ENCODE peak calls at places on chromosomes 6 and 20, in five cellular contexts. P, D, O, F and J are unnamed samples.

GRCh38 chr20:7193681-7194080 is 426.2 kb downstream of the BMP2 start:
- DNase-seq in D (no peak), F (no peak), O (no peak), P (no peak), J (no peak)

GRCh38 chr6:117188627-117189201 is 76.6 kb upstream of the VGLL2 start:
- DNase-seq in D (no peak), P (no peak), O (no peak), F (no peak), J (no peak)

GRCh38 chr6:135464634-135465033 is 32.9 kb downstream of the AHI1 start:
- DNase-seq in F (no peak), O (no peak), D (no peak), P (no peak), J (no peak)

GRCh38 chr6:161727063-161727462 is 453.2 kb upstream of the AGPAT4 start:
- DNase-seq in O (no peak), D (no peak), F (no peak), P (no peak), J (no peak)

GRCh38 chr6:73121421-73121993 is 103.8 kb downstream of the KHDC1L start:
- DNase-seq in F (peak; percentile 35), P (no peak), D (no peak), O (no peak), J (no peak)

GRCh38 chr20:1196634-1197033 is 6.6 kb upstream of the C20orf202 start:
- DNase-seq in F (no peak), O (no peak), D (no peak), P (no peak), J (no peak)

GRCh38 chr20:21796059-21796458 is 90.6 kb downstream of the PAX1 start:
- DNase-seq in D (no peak), F (no peak), O (peak; percentile 14), P (no peak), J (no peak)

GRCh38 chr20:53736757-53737403 is 143.2 kb upstream of the ZNF217 start:
- DNase-seq in D (no peak), P (no peak), O (no peak), F (peak; percentile 24), J (no peak)

GRCh38 chr6:105894556-105894955 is 191.6 kb upstream of the PRDM1 start:
- DNase-seq in F (no peak), D (no peak), O (no peak), P (no peak), J (no peak)

GRCh38 chr6:167495506-167496391 is 170.9 kb downstream of the TTLL2 start:
- DNase-seq in F (no peak), D (no peak), O (no peak), P (no peak), J (no peak)

GRCh38 chr20:57118107-57118769 is 148.2 kb downstream of the BMP7 start:
- DNase-seq in F (no peak), O (no peak), P (no peak), D (no peak), J (no peak)

GRCh38 chr6:137099689-137100398 is 55.1 kb upstream of the IL20RA start:
- DNase-seq in F (no peak), O (no peak), P (no peak), D (no peak), J (no peak)

GRCh38 chr6:40308533-40309306 is 278.4 kb downstream of the LRFN2 start:
- DNase-seq in P (peak; percentile 13), F (peak; percentile 40), D (peak; percentile 73), O (peak; percentile 84), J (no peak)

GRCh38 chr6:170091639-170092579 is 199.0 kb downstream of the DLL1 start:
- DNase-seq in O (no peak), F (no peak), P (no peak), D (no peak), J (no peak)

GRCh38 chr6:113318553-113318952 is 538.6 kb upstream of the MARCKS start:
- DNase-seq in P (no peak), O (peak; percentile 16), D (no peak), F (no peak), J (no peak)

GRCh38 chr6:132192646-132193045 is 208.6 kb downstream of the MOXD1 start:
- DNase-seq in F (no peak), P (no peak), O (no peak), D (no peak), J (no peak)

GRCh38 chr20:62427172-62428007 is at the start of gene RBBP8NL:
- DNase-seq in P (no peak), O (no peak), F (no peak), D (peak; percentile 93), J (no peak)

GRCh38 chr6:121453191-121453590 is 17.7 kb downstream of the GJA1 start:
- DNase-seq in O (no peak), F (no peak), P (no peak), D (no peak), J (no peak)

GRCh38 chr6:65638047-65638831 is 68.8 kb downstream of the EYS start:
- DNase-seq in O (peak; percentile 66), F (no peak), D (no peak), P (no peak), J (no peak)

GRCh38 chr6:45808917-45809316 is 206.7 kb downstream of the CLIC5 start:
- DNase-seq in D (no peak), O (no peak), F (no peak), P (no peak), J (no peak)

GRCh38 chr20:53960586-53961386 is 109.6 kb downstream of the BCAS1 start:
- DNase-seq in D (no peak), O (no peak), F (peak; percentile 36), P (no peak), J (no peak)

GRCh38 chr6:163529605-163530004 is 115.1 kb downstream of the QKI start:
- DNase-seq in O (no peak), D (no peak), P (no peak), F (peak; percentile 83), J (no peak)

GRCh38 chr6:169589699-169590257 is 112.1 kb downstream of the WDR27 start:
- DNase-seq in D (no peak), O (no peak), F (no peak), P (no peak), J (no peak)

GRCh38 chr20:63854069-63854765 is 7.1 kb upstream of the ABHD16B start:
- DNase-seq in P (no peak), D (no peak), F (no peak), O (no peak), J (no peak)

GRCh38 chr6:168093071-168093505 is 14.1 kb upstream of the FRMD1 start:
- DNase-seq in D (no peak), P (no peak), F (no peak), O (no peak), J (no peak)

GRCh38 chr6:39189915-39190544 is 39.2 kb downstream of the KCNK5 start:
- DNase-seq in P (no peak), O (peak; percentile 46), F (peak; percentile 16), D (peak; percentile 70), J (no peak)

GRCh38 chr20:4045082-4045481 is 29.7 kb upstream of the RNF24 start:
- DNase-seq in F (no peak), O (no peak), P (no peak), D (no peak), J (no peak)

GRCh38 chr6:77813090-77813489 is 160.3 kb downstream of the MEI4 start:
- DNase-seq in O (no peak), F (no peak), D (no peak), P (no peak), J (no peak)

DNA sequence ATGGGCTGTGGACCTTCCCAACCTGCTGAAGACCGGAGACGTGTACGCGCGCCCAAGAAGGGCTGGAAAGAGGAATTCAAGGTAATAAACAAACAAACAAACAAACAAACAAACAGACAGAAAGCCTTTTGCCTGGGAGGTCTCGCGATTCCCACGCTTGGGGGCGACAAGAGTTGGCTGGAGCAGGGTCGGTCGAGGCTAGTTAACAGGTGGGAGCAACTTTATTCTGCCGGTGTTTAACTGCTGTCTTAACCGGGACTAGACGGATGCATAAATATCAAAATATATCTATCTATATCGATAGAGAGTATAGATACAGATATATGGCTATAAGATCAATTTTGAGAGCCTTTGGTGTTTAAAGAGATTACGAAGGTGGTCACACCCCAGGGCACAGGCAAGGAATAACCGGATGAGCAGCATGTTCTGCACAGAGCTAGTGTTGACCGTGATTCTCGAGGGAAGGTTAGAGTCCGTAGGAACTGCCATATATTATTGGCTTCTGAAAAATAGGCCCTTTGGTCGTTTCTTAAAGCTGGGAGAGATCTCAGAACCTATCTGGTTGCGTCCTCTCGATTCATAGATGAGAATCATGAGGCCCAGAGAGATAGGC is 514 bp downstream of the STMND1 start:
- DNase-seq in P (no peak), O (no peak), D (no peak), F (no peak), J (no peak)
- H3K4me3 ChIP-seq in P (no peak overlapping the region), O (no peak overlapping the region), D (no peak overlapping the region), F (no peak overlapping the region), J (no peak overlapping the region)

DNA sequence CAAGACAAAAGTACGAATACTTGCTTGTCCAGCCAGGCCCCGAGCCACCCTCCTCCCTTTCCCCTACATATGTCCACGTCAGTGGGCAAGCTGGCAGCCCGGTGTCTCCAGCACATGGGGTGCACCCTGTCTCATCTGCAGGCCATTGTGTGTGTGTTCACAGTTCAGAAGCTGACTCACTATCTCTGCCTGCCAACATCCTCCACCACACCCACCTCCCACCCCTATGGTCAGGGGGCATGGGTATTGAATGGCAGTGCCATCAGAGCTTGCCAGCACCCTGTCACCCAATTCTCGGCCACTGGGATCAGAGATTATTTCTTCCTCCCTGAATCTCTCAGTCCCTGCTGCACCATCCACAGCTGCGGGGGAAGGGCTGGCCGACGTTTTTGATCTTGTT is 195.7 kb downstream of the FARS2 start:
- DNase-seq in D (no peak), P (no peak), F (peak; percentile 23), O (no peak), J (no peak)
- H3K4me3 ChIP-seq in D (no peak overlapping the region), P (no peak overlapping the region), F (no peak overlapping the region), O (no peak overlapping the region), J (no peak overlapping the region)

DNA sequence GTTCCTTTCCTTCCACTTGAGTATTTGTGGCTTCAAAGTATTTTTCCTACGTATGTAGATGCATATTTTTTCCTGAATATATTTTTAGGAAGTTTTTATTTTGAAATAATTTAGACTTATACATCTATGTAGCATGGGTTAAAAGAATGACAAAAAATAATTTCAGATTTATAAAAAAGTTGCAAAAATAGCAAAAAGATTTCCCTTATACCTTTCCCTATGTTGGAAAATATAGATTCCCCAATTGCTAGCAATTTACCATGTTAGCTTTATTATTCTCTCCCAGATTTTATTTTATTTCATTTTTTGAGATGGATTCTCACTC is 69.8 kb downstream of the SCAND1 start:
- DNase-seq in F (no peak), P (no peak), O (no peak), D (no peak), J (no peak)
- H3K4me3 ChIP-seq in F (peak overlapping the region; percentile 47), P (no peak overlapping the region), O (no peak overlapping the region), D (no peak overlapping the region), J (no peak overlapping the region)

GRCh38 chr6:56073315-56073714 is 174.1 kb downstream of the COL21A1 start:
- DNase-seq in O (no peak), D (no peak), F (peak; percentile 81), P (no peak), J (no peak)

GRCh38 chr6:56072856-56073255 is 174.5 kb downstream of the COL21A1 start:
- DNase-seq in D (no peak), P (no peak), F (peak; percentile 90), O (no peak), J (no peak)

GRCh38 chr6:56076033-56076432 is 171.3 kb downstream of the COL21A1 start:
- DNase-seq in P (no peak), D (no peak), O (peak; percentile 6), F (no peak), J (no peak)

DNA sequence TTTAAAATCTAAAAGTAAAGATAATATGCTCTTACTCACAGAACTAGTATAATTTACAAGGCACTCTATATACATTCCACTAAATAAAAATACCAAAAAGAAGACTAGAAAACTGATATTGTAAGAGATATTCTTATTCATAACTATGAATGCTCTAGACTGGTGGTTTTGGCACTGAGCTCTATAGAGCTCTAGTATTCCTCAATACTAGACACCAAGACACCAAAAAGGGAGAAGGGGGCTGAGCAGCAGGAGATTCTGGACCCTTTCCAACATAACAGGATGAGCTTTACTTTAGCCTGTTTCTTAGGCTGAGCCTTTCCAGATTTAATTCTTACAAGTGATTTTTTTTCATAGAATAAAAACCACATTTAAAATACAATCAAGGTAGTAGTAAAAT is 173.6 kb downstream of the COL21A1 start:
- DNase-seq in F (peak; percentile 45), P (no peak), D (no peak), O (no peak), J (no peak)
- H3K4me3 ChIP-seq in F (no peak overlapping the region), P (no peak overlapping the region), D (no peak overlapping the region), O (no peak overlapping the region), J (no peak overlapping the region)